ENCODE peak calls at places on chromosomes 7 and 10, in four cellular contexts. C, N, D and G are unnamed samples.
A peak's percentile ranks its signal among the peaks of the same experiment; 100 is the strongest.

GRCh38 chr7:42645906-42646305 is 266.0 kb downstream of the C7orf25 start:
- DNase-seq in C (peak; percentile 10), D (no peak), N (no peak), G (peak; percentile 36)

GRCh38 chr10:132746386-132746785 is 39.6 kb downstream of the NKX6-2 start:
- DNase-seq in N (no peak), D (no peak), C (no peak), G (no peak)

GRCh38 chr10:77004917-77005564 is 632.6 kb downstream of the KCNMA1 start:
- DNase-seq in N (peak; percentile 53), C (peak; percentile 66), D (no peak), G (no peak)

GRCh38 chr7:80729586-80730320 is 91.3 kb downstream of the CD36 start:
- DNase-seq in N (peak; percentile 16), C (no peak), D (no peak), G (peak; percentile 23)

GRCh38 chr7:91264924-91265681 is 870 bp downstream of the FZD1 start:
- DNase-seq in C (peak; percentile 72), N (peak; percentile 43), D (peak; percentile 41), G (peak; percentile 76)

GRCh38 chr7:5528071-5528814 is 104.6 kb upstream of the TNRC18 start:
- DNase-seq in D (peak; percentile 34), N (no peak), C (no peak), G (peak; percentile 25)

GRCh38 chr7:28958235-28958945 is at the start of gene TRIL:
- DNase-seq in N (peak; percentile 78), C (peak; percentile 79), D (peak; percentile 56), G (no peak)

GRCh38 chr7:105934577-105935185 is 28.4 kb upstream of the CDHR3 start:
- DNase-seq in C (peak; percentile 62), N (peak; percentile 60), D (peak; percentile 54), G (peak; percentile 57)

GRCh38 chr7:129225206-129225930 is 538 bp downstream of the AHCYL2 start:
- DNase-seq in C (peak; percentile 72), N (peak; percentile 46), D (peak; percentile 47), G (peak; percentile 72)

GRCh38 chr10:101939273-101939635 is 95.7 kb upstream of the KCNIP2 start:
- DNase-seq in N (peak; percentile 59), D (no peak), C (peak; percentile 27), G (no peak)

GRCh38 chr7:151843181-151843580 is 33.7 kb downstream of the PRKAG2 start:
- DNase-seq in N (no peak), C (no peak), D (no peak), G (no peak)

GRCh38 chr7:92177362-92177761 is 1.6 kb downstream of the LRRD1 start:
- DNase-seq in C (peak; percentile 68), N (peak; percentile 15), D (no peak), G (no peak)

GRCh38 chr7:113824117-113824823 is 94.5 kb downstream of the PPP1R3A start:
- DNase-seq in C (no peak), N (no peak), D (no peak), G (no peak)

GRCh38 chr10:70558871-70559810 is 43.4 kb downstream of the PRF1 start:
- DNase-seq in C (peak; percentile 75), N (peak; percentile 84), D (peak; percentile 29), G (no peak)

GRCh38 chr10:128375171-128375570 is 248.9 kb upstream of the MKI67 start:
- DNase-seq in C (peak; percentile 17), N (no peak), D (no peak), G (no peak)

GRCh38 chr10:13439771-13440708 is 88.8 kb downstream of the BEND7 start:
- DNase-seq in C (peak; percentile 79), D (peak; percentile 59), N (peak; percentile 82), G (peak; percentile 69)

GRCh38 chr7:65001291-65001814 is 5.1 kb downstream of the ERV3-1 start:
- DNase-seq in C (no peak), N (no peak), D (no peak), G (no peak)

GRCh38 chr7:84533209-84533608 is 338.6 kb upstream of the SEMA3A start:
- DNase-seq in N (no peak), D (no peak), C (no peak), G (no peak)

GRCh38 chr10:42981358-42982236 is 95.3 kb upstream of the RET start:
- DNase-seq in N (no peak), D (peak; percentile 0), C (peak; percentile 48), G (no peak)